ENCODE peak calls at places on chromosomes 2 and 18, in four cellular contexts. K is HL-60, X is K562, L is GM12878. P is an unnamed sample.

GRCh38 chr2:9655441-9656269 is 24.9 kb upstream of the YWHAQ start:
- DNase-seq in K (no peak), L (peak; percentile 40), X (peak; percentile 43), P (no peak)

GRCh38 chr2:71330585-71331330 is 824 bp upstream of the ZNF638 start:
- DNase-seq in X (no peak), K (no peak), L (no peak), P (no peak)

GRCh38 chr2:210072922-210073509 is 70.6 kb downstream of the RPE start:
- DNase-seq in K (peak; percentile 14), X (peak; percentile 27), L (no peak), P (peak; percentile 4)

GRCh38 chr2:111171337-111171930 is 50.7 kb downstream of the BCL2L11 start:
- DNase-seq in K (no peak), X (no peak), L (no peak), P (no peak)

GRCh38 chr18:45252474-45252873 is 362.8 kb upstream of the SLC14A2 start:
- DNase-seq in L (no peak), X (no peak), K (no peak), P (no peak)

GRCh38 chr18:27311114-27311513 is 126.0 kb upstream of the CHST9 start:
- DNase-seq in L (no peak), K (no peak), X (no peak), P (no peak)

GRCh38 chr18:32405588-32405987 is 65.1 kb downstream of the GAREM1 start:
- DNase-seq in K (no peak), L (no peak), X (no peak), P (no peak)

GRCh38 chr18:63266888-63267790 is 52.4 kb downstream of the BCL2 start:
- DNase-seq in X (no peak), K (no peak), L (no peak), P (no peak)

GRCh38 chr2:28276076-28276618 is 116.5 kb upstream of the FOSL2 start:
- DNase-seq in K (no peak), X (peak; percentile 58), L (peak; percentile 44), P (no peak)

DNA sequence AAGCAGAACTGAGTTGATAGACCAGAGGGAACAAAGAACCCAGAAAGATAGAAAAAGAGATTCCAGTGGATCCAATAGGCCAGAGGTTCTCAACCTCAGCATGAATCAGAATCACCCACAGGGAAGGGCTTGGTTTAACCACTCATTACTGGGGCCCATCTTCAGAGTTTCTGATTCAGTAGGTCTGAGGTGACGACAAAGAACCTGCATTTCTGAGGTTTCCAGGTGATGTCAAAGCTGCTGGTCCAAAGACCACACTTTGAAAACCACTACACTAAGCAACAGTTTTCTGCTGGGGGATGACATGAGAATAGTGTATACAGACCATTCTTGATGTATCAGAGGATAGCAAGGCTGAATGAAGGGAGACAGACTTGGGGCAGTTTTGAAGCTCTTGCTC is 296.9 kb upstream of the STON1 start:
- DNase-seq in K (no peak), L (no peak), X (no peak), P (no peak)
- TF ChIP-seq SPI1 in K (no peak), L (no peak), X (no peak), P (no peak)

DNA sequence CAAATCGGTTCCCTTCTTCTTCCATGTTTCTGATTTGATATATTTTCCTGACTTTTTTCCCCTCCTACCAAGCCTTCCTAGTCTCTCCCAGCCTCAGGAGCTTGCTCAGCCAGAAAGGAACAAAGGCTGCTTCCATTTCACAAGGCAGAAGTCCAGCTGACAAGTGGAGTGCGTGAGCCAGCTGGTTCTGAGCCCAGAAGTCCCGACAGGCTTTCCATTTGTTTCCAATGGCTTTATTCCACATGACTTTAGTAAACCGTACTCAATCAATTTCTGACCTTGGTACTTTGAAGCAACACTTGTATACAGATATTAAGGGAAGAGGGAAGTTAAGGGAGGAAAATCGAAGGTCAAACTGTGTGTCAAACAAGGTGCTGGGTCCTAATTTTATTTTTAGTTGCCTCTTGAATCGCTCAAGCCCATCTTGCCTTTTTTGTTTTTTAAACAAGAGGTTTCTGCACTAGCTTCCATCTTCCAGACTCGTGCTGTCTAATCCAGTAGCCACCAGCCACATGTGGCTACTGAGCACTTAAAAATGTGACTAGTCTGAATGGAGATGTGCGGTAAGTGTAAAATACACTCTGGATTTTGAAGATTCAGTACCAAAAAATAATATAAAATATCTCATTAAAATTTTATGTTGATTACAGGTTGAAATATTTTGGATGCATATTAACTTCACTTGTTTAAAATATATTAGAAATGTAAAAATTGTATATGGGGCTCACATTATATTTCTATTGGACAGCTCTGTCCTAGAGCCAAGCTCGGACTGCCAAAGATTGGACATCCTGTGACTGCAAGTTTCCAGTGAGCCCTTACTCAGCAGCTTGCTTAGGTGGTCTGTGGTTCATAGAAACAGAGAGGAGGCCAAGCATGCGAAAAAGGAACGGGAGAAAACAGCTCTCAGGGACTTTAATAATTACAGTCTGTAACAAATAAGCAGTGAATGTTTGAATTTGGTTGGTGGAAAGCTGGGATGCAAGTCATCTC is 36.0 kb downstream of the WIPF1 start:
- DNase-seq in K (no peak), L (no peak), X (no peak), P (no peak)
- TF ChIP-seq POLR2AphosphoS5 in K (no peak), L (no peak), X (no peak), P (no peak)

DNA sequence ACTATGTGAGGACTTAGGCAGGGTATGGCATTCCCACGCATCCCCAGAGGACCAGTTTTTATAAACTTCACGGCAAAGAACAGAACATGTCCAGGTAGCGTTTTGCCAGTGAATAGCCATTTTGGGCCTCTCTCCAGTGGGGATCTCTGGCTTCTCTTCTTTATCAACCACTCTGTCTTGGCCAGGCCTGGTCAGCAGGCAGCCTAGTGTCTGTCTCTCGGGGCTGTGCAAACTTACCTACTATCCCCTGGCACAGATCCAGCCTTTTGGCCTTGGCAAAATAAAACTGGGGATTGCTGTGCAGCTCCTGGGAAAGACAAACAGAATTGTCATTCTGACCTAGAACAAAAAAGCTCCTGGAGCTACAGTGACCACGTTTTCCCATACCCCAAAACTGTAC is 14.5 kb downstream of the CAPN14 start:
- DNase-seq in X (no peak), L (no peak), K (no peak), P (no peak)
- TF ChIP-seq SPI1 in X (no peak), L (no peak), K (no peak), P (no peak)

GRCh38 chr2:138531913-138532312 is 30.3 kb downstream of the SPOPL start:
- DNase-seq in K (no peak), X (no peak), L (no peak), P (no peak)
- TF ChIP-seq POLR2AphosphoS5 in K (no peak), X (no peak), L (no peak), P (no peak)

GRCh38 chr2:165539985-165540384 is 70.5 kb downstream of the CSRNP3 start:
- DNase-seq in X (no peak), L (no peak), K (no peak), P (no peak)
- TF ChIP-seq SPI1 in X (no peak), L (no peak), K (no peak), P (no peak)

GRCh38 chr2:165911981-165912380 is 41.6 kb downstream of the TTC21B start:
- DNase-seq in K (no peak), X (no peak), L (no peak), P (no peak)

GRCh38 chr2:165909466-165909865 is 44.1 kb downstream of the TTC21B start:
- DNase-seq in X (no peak), L (no peak), K (no peak), P (no peak)

GRCh38 chr2:165911231-165911630 is 42.3 kb downstream of the TTC21B start:
- DNase-seq in X (no peak), L (no peak), K (no peak), P (no peak)

GRCh38 chr2:165913636-165914035 is 39.9 kb downstream of the TTC21B start:
- DNase-seq in L (no peak), X (no peak), K (no peak), P (no peak)
- TF ChIP-seq POLR2AphosphoS5 in L (no peak), X (no peak), K (no peak), P (no peak)